ENCODE peak calls at places on chromosomes 11 and 22, in four cellular contexts. K is H9, J is A549, W is cerebellum. L is an unnamed sample.

GRCh38 chr11:117654856-117655255 is 142.2 kb downstream of the DSCAML1 start:
- DNase-seq in K (no peak), J (no peak), W (no peak), L (no peak)

GRCh38 chr11:103903621-103904323 is 132.7 kb upstream of the DDI1 start:
- DNase-seq in K (no peak), J (no peak), W (no peak), L (no peak)

GRCh38 chr11:14254533-14255530 is 104.2 kb downstream of the RRAS2 start:
- DNase-seq in K (no peak), J (no peak), W (no peak), L (no peak)

GRCh38 chr22:37803195-37803635 is 4.5 kb upstream of the GCAT start:
- DNase-seq in K (no peak), J (no peak), W (peak), L (no peak)

GRCh38 chr11:80451105-80451504 is 1010.3 kb upstream of the TENM4 start:
- DNase-seq in K (no peak), J (no peak), W (no peak), L (no peak)

GRCh38 chr22:16829985-16830384 is 4.8 kb upstream of the XKR3 start:
- DNase-seq in K (no peak), J (no peak), W (no peak), L (no peak)

GRCh38 chr22:36134167-36134566 is 26.4 kb downstream of the APOL3 start:
- DNase-seq in K (no peak), J (no peak), W (no peak), L (no peak)

GRCh38 chr22:24594569-24595120 is 1.8 kb upstream of the LRRC75B start:
- DNase-seq in K (no peak), J (no peak), W (no peak), L (no peak)

GRCh38 chr11:92251980-92252379 is 27.4 kb downstream of the FAT3 start:
- DNase-seq in K (no peak), J (no peak), W (no peak), L (no peak)

GRCh38 chr22:18933914-18934313 is 2.2 kb downstream of the PRODH start:
- DNase-seq in K (no peak), J (no peak), W (no peak), L (no peak)

GRCh38 chr22:49211176-49211575 is 616.5 kb downstream of the BRD1 start:
- DNase-seq in K (peak), J (no peak), W (no peak), L (no peak)

GRCh38 chr11:123377355-123377754 is 52.7 kb upstream of the GRAMD1B start:
- DNase-seq in K (no peak), J (no peak), W (no peak), L (no peak)